ENCODE peak calls at places on chromosome 16, in four cellular contexts. Y is colonic mucosa, T is ascending aorta, R is PC-9. S is an unnamed sample. For H3K4me1, the result is how much of the 10 kb centered on the place peaks cover.

GRCh38 chr16:87647431-87648185 is 45.3 kb downstream of the JPH3 start:
- DNase-seq in Y (no peak), T (no peak), R (no peak), S (no peak)

GRCh38 chr16:3654249-3654991 is at the start of gene DNASE1:
- DNase-seq in Y (peak), T (no peak), R (no peak), S (peak)

GRCh38 chr16:11253009-11253994 is 2.7 kb downstream of the SOCS1 start:
- DNase-seq in Y (no peak), T (no peak), R (no peak), S (no peak)

GRCh38 chr16:73210686-73211085 is 162.8 kb upstream of the ZFHX3 start:
- DNase-seq in Y (no peak), T (no peak), R (no peak), S (no peak)

GRCh38 chr16:19479302-19479721 is 42.6 kb downstream of the GDE1 start:
- DNase-seq in Y (no peak), T (no peak), R (peak), S (no peak)

GRCh38 chr16:11597268-11597690 is 10.6 kb upstream of the LITAF start:
- DNase-seq in Y (peak), T (no peak), R (peak), S (no peak)

GRCh38 chr16:54926166-54926838 is 4.4 kb upstream of the IRX5 start:
- DNase-seq in Y (no peak), T (no peak), R (no peak), S (no peak)

GRCh38 chr16:11250091-11250785 is 5.8 kb downstream of the SOCS1 start:
- DNase-seq in Y (no peak), T (no peak), R (peak), S (no peak)

GRCh38 chr16:88681709-88682451 is 4.4 kb downstream of the SNAI3 start:
- DNase-seq in Y (no peak), T (no peak), R (no peak), S (peak)

GRCh38 chr16:55000595-55000994 is 69.9 kb downstream of the IRX5 start:
- DNase-seq in Y (no peak), T (no peak), R (peak), S (no peak)

GRCh38 chr16:4700997-4701743 is 7.8 kb downstream of the NUDT16L1 start:
- DNase-seq in Y (peak), T (no peak), R (no peak), S (no peak)

GRCh38 chr16:28882476-28883180 is 4.3 kb downstream of the ATP2A1 start:
- DNase-seq in Y (no peak), T (no peak), R (no peak), S (no peak)

GRCh38 chr16:4904108-4904941 is 32.6 kb downstream of the PPL start:
- DNase-seq in Y (no peak), T (no peak), R (no peak), S (no peak)

GRCh38 chr16:70635356-70636016 is 10.9 kb upstream of the IL34 start:
- DNase-seq in Y (no peak), T (no peak), R (no peak), S (no peak)

GRCh38 chr16:59632266-59632855 is 898.2 kb upstream of the GOT2 start:
- DNase-seq in Y (no peak), T (no peak), R (no peak), S (no peak)

GRCh38 chr16:1296688-1297412 is 12.6 kb upstream of the UBE2I start:
- DNase-seq in Y (peak), T (no peak), R (peak), S (no peak)

GRCh38 chr16:14325921-14326401 is 254.8 kb downstream of the MRTFB start:
- DNase-seq in Y (no peak), T (no peak), R (no peak), S (no peak)

GRCh38 chr16:84049403-84050060 is 6.9 kb upstream of the SLC38A8 start:
- DNase-seq in Y (no peak), T (no peak), R (no peak), S (no peak)

GRCh38 chr16:23835390-23836077 is at the start of gene PRKCB:
- DNase-seq in Y (peak), T (peak), R (no peak), S (peak)

GRCh38 chr16:84898447-84898846 is 78.7 kb downstream of the CRISPLD2 start:
- DNase-seq in Y (no peak), T (no peak), R (no peak), S (no peak)

GRCh38 chr16:75254359-75254837 is 3.0 kb upstream of the BCAR1 start:
- DNase-seq in Y (peak), T (no peak), R (no peak), S (peak)

GRCh38 chr16:50259334-50260205 is 6.8 kb upstream of the ADCY7 start:
- DNase-seq in Y (peak), T (no peak), R (no peak), S (peak)

GRCh38 chr16:88784074-88784855 is 755 bp downstream of the PIEZO1 start:
- DNase-seq in Y (peak), T (peak), R (peak), S (peak)

GRCh38 chr16:87363771-87364476 is 19.7 kb downstream of the FBXO31 start:
- DNase-seq in Y (no peak), T (no peak), R (no peak), S (no peak)

GRCh38 chr16:19367335-19367734 is 50.3 kb upstream of the TMC5 start:
- DNase-seq in Y (no peak), T (no peak), R (no peak), S (no peak)

GRCh38 chr16:1116693-1117077 is 20.6 kb upstream of the C1QTNF8 start:
- DNase-seq in Y (no peak), T (no peak), R (no peak), S (no peak)

GRCh38 chr16:11757671-11758545 is 15.3 kb upstream of the TXNDC11 start:
- DNase-seq in Y (peak), T (no peak), R (no peak), S (no peak)

GRCh38 chr16:83599789-83600462 is 207.9 kb upstream of the HSBP1 start:
- DNase-seq in Y (no peak), T (no peak), R (no peak), S (no peak)

GRCh38 chr16:72997141-72997542 is 50.8 kb downstream of the ZFHX3 start:
- DNase-seq in Y (peak), T (no peak), R (peak), S (peak)

GRCh38 chr16:86809458-86809955 is 231.2 kb downstream of the FOXL1 start:
- DNase-seq in Y (no peak), T (no peak), R (no peak), S (no peak)

GRCh38 chr16:11349599-11350276 is 4.5 kb downstream of the RMI2 start:
- DNase-seq in Y (peak), T (peak), R (no peak), S (peak)

GRCh38 chr16:75733305-75734141 is 7.2 kb upstream of the CPHXL start:
- DNase-seq in Y (peak), T (no peak), R (peak), S (no peak)

GRCh38 chr16:57711-58110 is 4.1 kb downstream of the SNRNP25 start:
- DNase-seq in Y (no peak), T (no peak), R (no peak), S (no peak)

GRCh38 chr16:82134884-82135283 is 35.1 kb downstream of the MPHOSPH6 start:
- DNase-seq in Y (no peak), T (no peak), R (no peak), S (no peak)

GRCh38 chr16:82135844-82136243 is 34.2 kb downstream of the MPHOSPH6 start:
- DNase-seq in Y (no peak), T (no peak), R (no peak), S (no peak)

GRCh38 chr16:82129881-82130280 is 40.1 kb downstream of the MPHOSPH6 start:
- DNase-seq in Y (no peak), T (no peak), R (no peak), S (no peak)

GRCh38 chr16:82136956-82137818 is 32.8 kb downstream of the MPHOSPH6 start:
- DNase-seq in Y (no peak), T (no peak), R (no peak), S (no peak)

DNA sequence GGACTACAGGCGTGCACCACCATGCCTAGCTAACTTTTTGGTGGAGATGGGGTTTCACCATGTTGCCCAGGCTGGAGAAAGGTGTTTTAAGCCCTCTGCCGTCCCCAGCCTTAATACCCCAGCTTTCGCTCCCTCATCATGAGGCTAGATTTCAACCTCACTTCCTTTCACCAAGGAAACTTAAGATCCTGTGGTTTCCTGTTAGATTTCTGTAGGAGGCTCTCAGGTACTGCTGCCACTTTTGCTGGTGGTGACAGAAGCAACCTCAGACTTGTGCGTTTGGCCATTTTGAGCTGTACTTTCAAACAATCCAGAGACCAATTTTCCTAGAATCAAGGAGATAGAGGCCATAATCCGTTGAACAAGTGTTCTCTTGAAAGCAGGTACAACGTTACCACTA is 36.2 kb downstream of the MPHOSPH6 start:
- DNase-seq in Y (no peak), T (no peak), R (no peak), S (no peak)
- H3K4me1 ChIP-seq in Y (under half), T (under half), R (under half), S (under half)

DNA sequence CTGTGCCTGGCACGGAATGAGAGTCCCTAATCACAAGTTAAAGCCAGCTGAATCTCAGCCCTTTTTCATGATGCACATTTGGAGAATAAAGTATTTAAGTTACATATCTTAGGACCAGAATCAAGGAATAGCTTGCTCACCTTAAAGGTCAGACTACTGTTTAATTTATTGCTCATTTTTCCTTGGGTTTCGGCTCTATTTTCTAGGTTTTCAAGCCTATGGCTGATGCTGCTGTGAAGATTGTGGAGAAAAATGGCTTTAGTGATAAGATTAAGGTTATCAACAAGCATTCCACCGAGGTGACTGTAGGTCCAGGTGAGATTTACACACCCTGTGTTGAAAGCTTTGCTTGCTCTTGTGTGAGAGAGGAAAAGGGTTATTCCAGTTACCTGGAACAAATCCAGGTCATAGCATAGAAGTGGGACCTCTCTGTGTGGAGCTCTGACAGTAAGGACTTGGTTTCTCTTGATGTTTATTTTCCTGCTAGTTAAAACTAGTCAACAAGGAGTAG is 18.1 kb downstream of the PRMT7 start:
- DNase-seq in Y (no peak), T (no peak), R (peak), S (no peak)
- TF ChIP-seq CTCF in Y (no peak), T (no peak), R (no peak), S (no peak)

GRCh38 chr16:17299790-17300189 is 171.0 kb downstream of the XYLT1 start:
- DNase-seq in Y (no peak), T (no peak), R (no peak), S (no peak)
- H3K4me1 ChIP-seq in Y (under half), T (under half), R (under half), S (under half)

GRCh38 chr16:21646091-21646490 is 6.3 kb downstream of the IGSF6 start:
- DNase-seq in Y (no peak), T (no peak), R (no peak), S (no peak)
- TF ChIP-seq CTCF in Y (no peak), T (no peak), R (no peak), S (no peak)

GRCh38 chr16:27315333-27316037 is 1.7 kb downstream of the IL4R start:
- DNase-seq in Y (peak), T (peak), R (peak), S (peak)

GRCh38 chr16:27317738-27318398 is 4.1 kb downstream of the IL4R start:
- DNase-seq in Y (no peak), T (no peak), R (no peak), S (peak)

GRCh38 chr16:27318399-27319256 is 4.9 kb downstream of the IL4R start:
- DNase-seq in Y (peak), T (peak), R (peak), S (peak)

GRCh38 chr16:27316038-27316680 is 2.4 kb downstream of the IL4R start:
- DNase-seq in Y (no peak), T (no peak), R (no peak), S (peak)

DNA sequence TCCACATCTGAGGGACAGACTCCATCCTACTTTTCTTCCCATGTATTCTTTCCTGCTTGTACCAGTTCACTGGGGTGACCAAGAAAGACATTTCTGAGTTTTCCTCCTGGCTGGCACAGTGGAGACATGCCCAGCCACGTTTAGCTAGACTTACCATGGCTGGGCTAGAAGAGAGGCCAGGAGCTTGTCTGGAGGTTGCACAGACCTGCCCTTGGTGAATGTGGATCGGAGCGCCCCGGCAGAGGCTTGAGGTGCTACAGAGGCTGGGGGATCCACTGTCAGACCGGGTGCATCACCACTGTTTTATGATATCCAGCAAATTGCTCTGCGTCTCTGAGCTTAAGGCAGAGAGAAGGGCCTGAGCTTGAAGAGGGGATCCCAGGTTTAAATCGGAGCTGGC is 3.5 kb downstream of the IL4R start:
- DNase-seq in Y (no peak), T (no peak), R (no peak), S (peak)
- H3K4me1 ChIP-seq in Y (under half), T (under half), R (half or more), S (half or more)